ENCODE peak calls at places on chromosomes 3 and 15, in four cellular contexts. One of them, this sample, is unnamed.

GRCh38 chr3:16205156-16205870 is 30.8 kb downstream of the GALNT15 start:
- DNase-seq in Peyer's patch: no peak
- DNase-seq in gastrocnemius medialis: no peak
- DNase-seq in right lobe of liver: no peak
- DNase-seq in this sample: no peak

GRCh38 chr3:53230041-53230621 is 25.7 kb downstream of the TKT start:
- DNase-seq in Peyer's patch: no peak
- DNase-seq in right lobe of liver: no peak
- DNase-seq in gastrocnemius medialis: no peak
- DNase-seq in this sample: no peak

GRCh38 chr15:40314723-40315276 is 7.1 kb upstream of the PLCB2 start:
- DNase-seq in Peyer's patch: no peak
- DNase-seq in right lobe of liver: no peak
- DNase-seq in gastrocnemius medialis: no peak
- DNase-seq in this sample: no peak

GRCh38 chr15:100897201-100897872 is 17.7 kb downstream of the ALDH1A3 start:
- DNase-seq in right lobe of liver: no peak
- DNase-seq in Peyer's patch: no peak
- DNase-seq in gastrocnemius medialis: no peak
- DNase-seq in this sample: no peak

GRCh38 chr3:117355566-117355965 is 646.0 kb downstream of the TUSC7 start:
- DNase-seq in Peyer's patch: peak
- DNase-seq in right lobe of liver: no peak
- DNase-seq in gastrocnemius medialis: no peak
- DNase-seq in this sample: peak

GRCh38 chr3:150739877-150740645 is 22.9 kb downstream of the SIAH2 start:
- DNase-seq in gastrocnemius medialis: no peak
- DNase-seq in Peyer's patch: no peak
- DNase-seq in right lobe of liver: no peak
- DNase-seq in this sample: no peak

GRCh38 chr15:60370105-60370803 is 27.5 kb downstream of the ANXA2 start:
- DNase-seq in gastrocnemius medialis: no peak
- DNase-seq in Peyer's patch: peak
- DNase-seq in right lobe of liver: no peak
- DNase-seq in this sample: no peak

GRCh38 chr3:175608351-175608750 is 749.2 kb downstream of the NAALADL2 start:
- DNase-seq in gastrocnemius medialis: no peak
- DNase-seq in Peyer's patch: no peak
- DNase-seq in right lobe of liver: no peak
- DNase-seq in this sample: no peak

GRCh38 chr3:188687389-188687788 is 484.4 kb upstream of the TPRG1 start:
- DNase-seq in Peyer's patch: no peak
- DNase-seq in gastrocnemius medialis: peak
- DNase-seq in right lobe of liver: no peak
- DNase-seq in this sample: peak

GRCh38 chr3:3366391-3366790 is 186.9 kb upstream of the CRBN start:
- DNase-seq in right lobe of liver: no peak
- DNase-seq in gastrocnemius medialis: no peak
- DNase-seq in Peyer's patch: no peak
- DNase-seq in this sample: no peak

GRCh38 chr3:134625885-134626741 is 24.7 kb downstream of the KY start:
- DNase-seq in Peyer's patch: peak
- DNase-seq in gastrocnemius medialis: no peak
- DNase-seq in right lobe of liver: no peak
- DNase-seq in this sample: no peak

GRCh38 chr15:69119016-69119415 is 41.4 kb upstream of the GLCE start:
- DNase-seq in gastrocnemius medialis: no peak
- DNase-seq in right lobe of liver: no peak
- DNase-seq in Peyer's patch: no peak
- DNase-seq in this sample: no peak

GRCh38 chr3:107263269-107264021 is 113.8 kb upstream of the CCDC54 start:
- DNase-seq in Peyer's patch: no peak
- DNase-seq in gastrocnemius medialis: no peak
- DNase-seq in right lobe of liver: no peak
- DNase-seq in this sample: no peak

GRCh38 chr3:152899306-152899705 is 64.4 kb downstream of the P2RY1 start:
- DNase-seq in Peyer's patch: no peak
- DNase-seq in gastrocnemius medialis: no peak
- DNase-seq in right lobe of liver: no peak
- DNase-seq in this sample: no peak

GRCh38 chr15:26261966-26262365 is 398.8 kb upstream of the ATP10A start:
- DNase-seq in right lobe of liver: no peak
- DNase-seq in gastrocnemius medialis: no peak
- DNase-seq in Peyer's patch: no peak
- DNase-seq in this sample: no peak

GRCh38 chr15:22884344-22884743 is 45.9 kb downstream of the NIPA2 start:
- DNase-seq in Peyer's patch: no peak
- DNase-seq in gastrocnemius medialis: no peak
- DNase-seq in right lobe of liver: no peak
- DNase-seq in this sample: peak

GRCh38 chr3:111210003-111210699 is 138.5 kb downstream of the NECTIN3 start:
- DNase-seq in Peyer's patch: no peak
- DNase-seq in gastrocnemius medialis: no peak
- DNase-seq in right lobe of liver: no peak
- DNase-seq in this sample: no peak

GRCh38 chr3:113242091-113242581 is 30.8 kb downstream of the BOC start:
- DNase-seq in gastrocnemius medialis: no peak
- DNase-seq in Peyer's patch: no peak
- DNase-seq in right lobe of liver: no peak
- DNase-seq in this sample: no peak

DNA sequence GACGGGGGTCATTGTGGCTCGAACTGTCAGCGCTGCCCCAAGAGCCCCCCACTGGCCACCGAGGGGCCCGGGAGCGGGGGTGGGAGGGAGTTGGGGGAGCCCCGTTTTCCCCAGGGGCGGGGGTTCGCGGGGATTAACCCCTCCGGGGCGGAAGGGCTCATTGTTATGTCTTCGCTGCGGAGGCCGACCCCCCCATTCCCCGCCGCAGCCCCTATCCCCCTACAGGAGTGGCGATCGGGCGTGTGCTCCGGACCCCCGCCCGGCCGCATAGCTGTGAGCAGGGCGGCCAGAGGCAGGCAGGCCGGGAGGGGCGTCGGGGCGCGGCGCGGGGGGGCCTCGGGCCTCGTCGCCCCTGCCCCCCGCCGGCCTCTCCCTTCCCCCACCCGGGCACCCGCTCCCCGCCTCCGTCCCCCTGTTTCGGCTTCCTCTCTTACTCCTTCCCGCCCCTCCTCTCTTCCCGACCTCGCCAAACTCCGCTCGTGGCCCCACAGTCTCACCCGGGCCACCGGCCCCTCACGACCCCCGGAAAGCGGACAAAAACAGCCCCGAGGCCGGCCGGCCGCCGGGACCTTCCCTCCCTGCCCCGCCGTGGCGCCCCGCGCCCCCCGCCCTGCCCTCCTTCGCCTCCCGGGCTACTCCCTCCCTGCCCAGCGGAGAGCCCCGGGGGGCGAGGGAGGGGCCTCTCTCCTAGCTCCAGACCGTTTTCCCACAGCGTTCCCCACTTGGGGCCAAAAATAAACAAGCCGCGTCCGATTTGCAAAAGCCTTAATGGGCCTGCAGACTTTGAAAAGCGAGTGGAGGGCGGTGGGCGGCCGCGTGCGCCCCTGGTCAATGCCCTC is 786 bp downstream of the UBE2E1 start:
- DNase-seq in Peyer's patch: peak
- DNase-seq in right lobe of liver: peak
- DNase-seq in gastrocnemius medialis: peak
- DNase-seq in this sample: peak
- TF ChIP-seq POLR2A in Peyer's patch: no peak
- TF ChIP-seq POLR2A in right lobe of liver: no peak
- TF ChIP-seq POLR2A in gastrocnemius medialis: no peak
- TF ChIP-seq POLR2A in this sample: no peak

GRCh38 chr3:23709987-23710386 is 95.8 kb upstream of the UBE2E1 start:
- DNase-seq in gastrocnemius medialis: no peak
- DNase-seq in Peyer's patch: no peak
- DNase-seq in right lobe of liver: no peak
- DNase-seq in this sample: no peak

GRCh38 chr3:23712095-23712494 is 93.7 kb upstream of the UBE2E1 start:
- DNase-seq in gastrocnemius medialis: no peak
- DNase-seq in right lobe of liver: no peak
- DNase-seq in Peyer's patch: no peak
- DNase-seq in this sample: no peak

GRCh38 chr3:23712656-23713559 is 92.8 kb upstream of the UBE2E1 start:
- DNase-seq in gastrocnemius medialis: peak
- DNase-seq in Peyer's patch: no peak
- DNase-seq in right lobe of liver: no peak
- DNase-seq in this sample: peak

GRCh38 chr3:23710555-23710954 is 95.2 kb upstream of the UBE2E1 start:
- DNase-seq in Peyer's patch: no peak
- DNase-seq in gastrocnemius medialis: peak
- DNase-seq in right lobe of liver: no peak
- DNase-seq in this sample: peak

DNA sequence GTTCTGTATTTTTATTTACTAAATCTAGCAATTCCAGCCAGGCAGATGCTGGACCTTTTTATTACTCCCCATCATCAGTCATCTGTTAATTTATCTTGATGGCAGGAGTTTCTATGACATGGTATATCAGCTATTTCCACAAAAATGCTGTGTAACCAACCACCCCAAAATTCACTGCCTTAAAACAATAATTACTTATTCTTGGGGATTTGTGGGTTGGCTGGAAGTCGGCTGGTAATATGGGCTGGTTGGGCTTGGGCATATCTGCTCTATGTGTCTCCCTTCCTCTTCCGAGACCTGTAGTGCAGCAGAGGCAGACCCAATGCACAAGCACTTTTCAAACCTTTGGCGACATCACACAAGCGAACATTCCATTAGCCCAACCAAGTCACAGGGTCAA is 92.1 kb upstream of the UBE2E1 start:
- DNase-seq in right lobe of liver: no peak
- DNase-seq in gastrocnemius medialis: no peak
- DNase-seq in Peyer's patch: no peak
- DNase-seq in this sample: no peak
- H3K4me3 ChIP-seq in right lobe of liver: no peak
- H3K4me3 ChIP-seq in gastrocnemius medialis: no peak
- H3K4me3 ChIP-seq in Peyer's patch: no peak
- H3K4me3 ChIP-seq in this sample: no peak

GRCh38 chr15:92829875-92830274 is 70.2 kb upstream of the CHD2 start:
- DNase-seq in Peyer's patch: no peak
- DNase-seq in right lobe of liver: no peak
- DNase-seq in gastrocnemius medialis: no peak
- DNase-seq in this sample: no peak

GRCh38 chr15:92833493-92834271 is 66.4 kb upstream of the CHD2 start:
- DNase-seq in right lobe of liver: no peak
- DNase-seq in Peyer's patch: no peak
- DNase-seq in gastrocnemius medialis: no peak
- DNase-seq in this sample: no peak

GRCh38 chr15:92832992-92833438 is 67.1 kb upstream of the CHD2 start:
- DNase-seq in gastrocnemius medialis: no peak
- DNase-seq in Peyer's patch: no peak
- DNase-seq in right lobe of liver: no peak
- DNase-seq in this sample: no peak

GRCh38 chr15:92831459-92832229 is 68.5 kb upstream of the CHD2 start:
- DNase-seq in gastrocnemius medialis: peak
- DNase-seq in right lobe of liver: peak
- DNase-seq in Peyer's patch: peak
- DNase-seq in this sample: peak
- TF ChIP-seq POLR2A in gastrocnemius medialis: peak
- TF ChIP-seq POLR2A in right lobe of liver: peak
- TF ChIP-seq POLR2A in Peyer's patch: peak
- TF ChIP-seq POLR2A in this sample: peak

DNA sequence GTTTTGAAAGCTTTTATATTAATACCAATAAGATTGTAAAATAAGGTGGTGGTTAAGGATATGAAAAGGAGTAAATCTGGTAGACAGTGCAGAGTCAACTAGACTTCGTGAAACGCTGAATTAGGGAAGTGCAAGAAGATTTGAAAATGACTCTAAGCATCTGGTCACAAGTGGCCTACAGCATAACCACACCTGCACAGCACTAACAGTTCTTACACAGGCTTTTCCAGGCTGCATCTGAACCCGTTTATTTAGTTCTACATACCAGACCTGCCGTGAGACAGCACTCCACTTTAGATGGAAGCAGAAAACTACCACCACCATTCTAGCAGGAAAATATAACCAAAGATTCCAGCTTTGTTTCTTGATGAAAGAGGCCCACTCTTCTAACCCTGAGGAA is 1.9 kb downstream of the DMXL2 start:
- DNase-seq in gastrocnemius medialis: no peak
- DNase-seq in Peyer's patch: no peak
- DNase-seq in right lobe of liver: no peak
- DNase-seq in this sample: no peak
- H3K4me3 ChIP-seq in gastrocnemius medialis: peak
- H3K4me3 ChIP-seq in Peyer's patch: no peak
- H3K4me3 ChIP-seq in right lobe of liver: no peak
- H3K4me3 ChIP-seq in this sample: no peak

DNA sequence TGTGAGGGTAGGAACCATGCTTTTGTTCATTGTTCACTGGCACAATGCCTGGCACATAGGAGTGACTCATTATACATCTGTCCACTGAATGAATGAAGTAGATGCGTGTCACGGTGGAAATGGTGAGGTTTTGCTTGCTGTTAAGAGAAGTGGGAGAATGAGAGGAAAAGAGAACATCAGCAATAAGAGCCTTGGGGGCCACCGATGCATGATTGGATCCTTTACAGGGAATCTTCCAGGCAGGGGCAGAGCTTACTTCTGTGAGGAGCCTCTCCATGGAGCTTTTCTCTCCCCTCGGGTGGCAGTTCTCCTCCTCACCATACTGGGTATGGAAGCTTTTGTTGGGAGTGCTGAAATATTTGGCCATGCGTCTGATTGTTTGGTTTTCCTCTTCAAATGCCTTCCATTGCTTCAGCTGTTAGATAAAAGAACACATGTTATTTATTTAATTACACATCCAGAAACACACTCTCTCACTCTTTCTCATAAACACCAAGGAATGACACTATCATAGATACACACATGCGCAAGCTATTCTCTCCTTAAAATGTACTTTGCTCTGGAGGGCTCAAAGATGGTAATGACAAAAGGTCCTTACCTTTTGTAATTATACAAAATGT is 78.9 kb upstream of the GSK3B start:
- DNase-seq in Peyer's patch: no peak
- DNase-seq in gastrocnemius medialis: no peak
- DNase-seq in right lobe of liver: no peak
- DNase-seq in this sample: no peak
- TF ChIP-seq POLR2A in Peyer's patch: no peak
- TF ChIP-seq POLR2A in gastrocnemius medialis: no peak
- TF ChIP-seq POLR2A in right lobe of liver: no peak
- TF ChIP-seq POLR2A in this sample: no peak